ENCODE peak calls at places on chromosome 6, in four cellular contexts. S is SK-N-SH; X is neural progenitor cell; A is CD8-positive, alpha-beta T cell. P is an unnamed sample.

GRCh38 chr6:158060447-158061360 is 79.0 kb downstream of the SYNJ2 start:
- DNase-seq in S (peak; percentile 60), X (no peak), A (no peak), P (no peak)

GRCh38 chr6:54255881-54256280 is 52.4 kb upstream of the TINAG start:
- DNase-seq in S (no peak), X (no peak), A (no peak), P (no peak)

GRCh38 chr6:79543886-79544285 is 6.7 kb upstream of the LCA5 start:
- DNase-seq in S (no peak), X (no peak), A (no peak), P (no peak)

GRCh38 chr6:158026901-158027589 is 45.4 kb downstream of the SYNJ2 start:
- DNase-seq in S (no peak), X (no peak), A (no peak), P (peak; percentile 36)

GRCh38 chr6:99458319-99458718 is 33.2 kb upstream of the PNISR start:
- DNase-seq in S (no peak), X (peak; percentile 51), A (no peak), P (no peak)

GRCh38 chr6:4585682-4586468 is 190.3 kb upstream of the CDYL start:
- DNase-seq in S (no peak), X (no peak), A (no peak), P (no peak)

GRCh38 chr6:140537211-140537610 is 1162.8 kb upstream of the CITED2 start:
- DNase-seq in S (no peak), X (no peak), A (no peak), P (no peak)

GRCh38 chr6:42742116-42742894 is 3.6 kb downstream of the TBCC start:
- DNase-seq in S (peak; percentile 47), X (no peak), A (no peak), P (no peak)

GRCh38 chr6:146857960-146858308 is 259.2 kb downstream of the ADGB start:
- DNase-seq in S (peak; percentile 66), X (peak; percentile 51), A (no peak), P (no peak)

GRCh38 chr6:26235240-26235730 is 129.7 kb upstream of the BTN3A2 start:
- DNase-seq in S (no peak), X (no peak), A (no peak), P (no peak)

GRCh38 chr6:32177182-32177787 is 920 bp upstream of the RNF5 start:
- DNase-seq in S (peak; percentile 55), X (peak; percentile 83), A (no peak), P (peak; percentile 44)

GRCh38 chr6:163137504-163137903 is 277.0 kb upstream of the QKI start:
- DNase-seq in S (no peak), X (no peak), A (no peak), P (no peak)

GRCh38 chr6:112018619-112019416 is 35.1 kb upstream of the CCN6 start:
- DNase-seq in S (peak; percentile 61), X (no peak), A (no peak), P (no peak)

GRCh38 chr6:36787210-36787609 is 52.0 kb downstream of the CPNE5 start:
- DNase-seq in S (no peak), X (no peak), A (no peak), P (no peak)

GRCh38 chr6:20837189-20837588 is 302.9 kb downstream of the CDKAL1 start:
- DNase-seq in S (no peak), X (no peak), A (no peak), P (no peak)

GRCh38 chr6:2579789-2580570 is 170.7 kb downstream of the MYLK4 start:
- DNase-seq in S (no peak), X (no peak), A (no peak), P (no peak)

GRCh38 chr6:127938701-127939100 is 37.8 kb upstream of the THEMIS start:
- DNase-seq in S (no peak), X (no peak), A (no peak), P (no peak)

GRCh38 chr6:21277601-21278043 is 315.9 kb upstream of the SOX4 start:
- DNase-seq in S (no peak), X (peak; percentile 44), A (no peak), P (no peak)

GRCh38 chr6:10977231-10977968 is 66.7 kb downstream of the ELOVL2 start:
- DNase-seq in S (no peak), X (no peak), A (no peak), P (no peak)

GRCh38 chr6:49336514-49337131 is 126.4 kb downstream of the MMUT start:
- DNase-seq in S (no peak), X (no peak), A (no peak), P (no peak)

GRCh38 chr6:78810146-78810545 is 57.2 kb upstream of the IRAK1BP1 start:
- DNase-seq in S (peak; percentile 41), X (peak; percentile 70), A (no peak), P (no peak)

GRCh38 chr6:142695016-142695415 is 250.0 kb downstream of the HIVEP2 start:
- DNase-seq in S (no peak), X (no peak), A (no peak), P (no peak)

GRCh38 chr6:130973521-130974277 is 89.3 kb downstream of the EPB41L2 start:
- DNase-seq in S (no peak), X (no peak), A (no peak), P (no peak)

GRCh38 chr6:26569433-26569764 is 27.4 kb upstream of the ABT1 start:
- DNase-seq in S (no peak), X (no peak), A (no peak), P (no peak)

GRCh38 chr6:136429264-136429663 is 121.0 kb downstream of the MAP7 start:
- DNase-seq in S (peak; percentile 28), X (no peak), A (no peak), P (no peak)

GRCh38 chr6:53506872-53507271 is 38.0 kb downstream of the GCLC start:
- DNase-seq in S (no peak), X (no peak), A (no peak), P (no peak)

GRCh38 chr6:34025112-34025807 is 120.6 kb downstream of the GRM4 start:
- DNase-seq in S (peak; percentile 66), X (no peak), A (no peak), P (no peak)

GRCh38 chr6:98041921-98042320 is 758.9 kb upstream of the MMS22L start:
- DNase-seq in S (peak; percentile 52), X (peak; percentile 85), A (no peak), P (no peak)

GRCh38 chr6:119524410-119524809 is 174.8 kb upstream of the MAN1A1 start:
- DNase-seq in S (no peak), X (no peak), A (no peak), P (no peak)

GRCh38 chr6:109322825-109323580 is 59.3 kb downstream of the CD164 start:
- DNase-seq in S (no peak), X (no peak), A (no peak), P (no peak)

GRCh38 chr6:46170357-46171289 is at the start of gene ENPP5:
- DNase-seq in S (peak; percentile 44), X (peak; percentile 93), A (peak; percentile 39), P (no peak)

GRCh38 chr6:33405541-33405940 is 5.3 kb upstream of the PHF1 start:
- DNase-seq in S (no peak), X (no peak), A (no peak), P (no peak)

GRCh38 chr6:139409026-139409425 is 34.6 kb upstream of the CITED2 start:
- DNase-seq in S (no peak), X (no peak), A (no peak), P (no peak)

GRCh38 chr6:43909474-43910148 is 139.6 kb downstream of the VEGFA start:
- DNase-seq in S (no peak), X (no peak), A (no peak), P (no peak)

DNA sequence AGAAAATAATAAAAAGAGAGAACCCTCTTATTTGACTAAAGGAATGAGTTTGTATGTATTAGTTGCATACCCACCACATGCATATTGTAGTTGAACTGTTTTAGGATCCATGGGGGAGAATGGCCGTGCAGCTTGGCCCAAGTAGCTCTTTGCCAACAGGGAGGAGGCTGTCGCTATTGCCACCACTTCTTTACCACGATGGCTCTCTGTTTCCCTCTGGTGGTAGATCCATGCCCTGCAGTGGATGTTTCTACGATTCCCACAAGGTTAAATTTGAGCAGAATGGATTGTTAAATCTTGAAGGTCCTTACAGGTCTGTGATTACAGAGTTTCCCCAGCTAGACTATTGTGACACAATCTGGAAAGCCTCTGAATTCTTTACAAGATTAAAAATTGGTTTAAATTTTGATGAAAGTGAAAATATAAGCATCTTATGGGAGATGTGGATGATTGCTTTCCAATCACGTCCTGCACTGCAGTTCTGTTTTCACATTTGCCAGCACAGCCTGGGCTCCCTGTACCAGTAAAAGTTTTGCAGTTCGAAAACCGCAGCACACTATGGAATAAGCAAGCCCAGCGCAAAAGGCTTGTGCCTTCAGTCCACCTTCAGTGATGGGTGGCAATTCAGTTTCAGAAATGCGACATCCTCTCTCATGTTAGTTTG is 34.4 kb upstream of the FNDC1 start:
- DNase-seq in S (peak; percentile 78), X (peak; percentile 76), A (peak; percentile 65), P (no peak)
- TF ChIP-seq CTCF in S (peak; percentile 89), X (peak; percentile 94), A (peak; percentile 96), P (peak; percentile 90)

GRCh38 chr6:133754298-133754697 is 134.6 kb upstream of the TCF21 start:
- DNase-seq in S (no peak), X (no peak), A (no peak), P (no peak)
- TF ChIP-seq CTCF in S (no peak), X (no peak), A (no peak), P (no peak)

GRCh38 chr6:169831450-169832246 is 80.2 kb downstream of the ERMARD start:
- DNase-seq in S (peak; percentile 88), X (peak; percentile 92), A (peak; percentile 40), P (no peak)

GRCh38 chr6:169830876-169831275 is 79.5 kb downstream of the ERMARD start:
- DNase-seq in S (no peak), X (no peak), A (no peak), P (no peak)

GRCh38 chr6:169829786-169830185 is 78.4 kb downstream of the ERMARD start:
- DNase-seq in S (no peak), X (no peak), A (no peak), P (no peak)

GRCh38 chr6:169832247-169832948 is 81.0 kb downstream of the ERMARD start:
- DNase-seq in S (no peak), X (no peak), A (no peak), P (no peak)

GRCh38 chr6:169833258-169833794 is 81.9 kb downstream of the ERMARD start:
- DNase-seq in S (no peak), X (no peak), A (no peak), P (no peak)
- TF ChIP-seq CTCF in S (no peak), X (no peak), A (no peak), P (no peak)

DNA sequence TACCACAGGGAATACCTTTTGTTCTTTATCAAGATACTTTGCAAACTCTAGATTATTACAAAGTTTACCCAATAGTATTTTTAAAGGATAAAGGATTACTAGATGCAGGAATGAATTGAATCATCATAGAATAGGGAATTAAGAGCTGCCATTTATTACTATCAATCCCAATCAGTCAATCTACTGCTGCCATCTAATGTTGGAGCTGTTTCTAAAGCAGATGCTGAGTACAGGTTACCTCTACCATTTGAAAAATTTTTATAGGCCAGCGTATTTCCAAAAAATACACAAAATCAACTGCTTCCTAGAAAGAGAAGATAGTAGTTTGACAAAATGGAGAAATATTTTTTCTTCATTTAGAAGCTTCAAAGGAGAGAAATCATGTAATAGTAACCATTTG is 520.4 kb downstream of the ADGRB3 start:
- DNase-seq in S (no peak), X (no peak), A (no peak), P (no peak)
- TF ChIP-seq CTCF in S (peak; percentile 22), X (no peak), A (no peak), P (peak; percentile 55)

GRCh38 chr6:168616807-168617756 is 176.1 kb downstream of the SMOC2 start:
- DNase-seq in S (peak; percentile 70), X (peak; percentile 38), A (no peak), P (no peak)
- TF ChIP-seq CTCF in S (no peak), X (peak; percentile 44), A (no peak), P (peak; percentile 77)

P was measured in chondrocyte.